ENCODE peak calls at places on chromosomes 4 and X, in seven cellular contexts. One of them, this sample, is unnamed.

GRCh38 chrX:130507015-130507414 is 105.2 kb downstream of the RBMX2 start:
- DNase-seq in stimulated activated CD4-positive, alpha-beta T cell treated with anti-CD3 and anti-CD28 coated beads, Interleukin-2, amount 100 ng/mL, for 48 hours: no peak
- DNase-seq in colonic mucosa: no peak
- DNase-seq in NB4: no peak
- DNase-seq in RCC 7860: no peak
- DNase-seq in activated T-cell treated with anti-CD3 and anti-CD28 coated beads, Interleukin-2, amount 50 U/mL, for 4 hours: no peak
- DNase-seq in M059J: no peak
- DNase-seq in this sample: no peak

GRCh38 chr4:168128601-168129000 is 36.3 kb downstream of the ANXA10 start:
- DNase-seq in NB4: no peak
- DNase-seq in M059J: no peak
- DNase-seq in colonic mucosa: no peak
- DNase-seq in stimulated activated CD4-positive, alpha-beta T cell treated with anti-CD3 and anti-CD28 coated beads, Interleukin-2, amount 100 ng/mL, for 48 hours: no peak
- DNase-seq in activated T-cell treated with anti-CD3 and anti-CD28 coated beads, Interleukin-2, amount 50 U/mL, for 4 hours: no peak
- DNase-seq in RCC 7860: no peak
- DNase-seq in this sample: no peak

GRCh38 chrX:129648514-129649267 is 6.1 kb downstream of the APLN start:
- DNase-seq in stimulated activated CD4-positive, alpha-beta T cell treated with anti-CD3 and anti-CD28 coated beads, Interleukin-2, amount 100 ng/mL, for 48 hours: no peak
- DNase-seq in RCC 7860: no peak
- DNase-seq in colonic mucosa: no peak
- DNase-seq in M059J: no peak
- DNase-seq in activated T-cell treated with anti-CD3 and anti-CD28 coated beads, Interleukin-2, amount 50 U/mL, for 4 hours: no peak
- DNase-seq in NB4: no peak
- DNase-seq in this sample: no peak

GRCh38 chr4:7160439-7160838 is 31.9 kb upstream of the SORCS2 start:
- DNase-seq in RCC 7860: no peak
- DNase-seq in colonic mucosa: peak; percentile 18
- DNase-seq in activated T-cell treated with anti-CD3 and anti-CD28 coated beads, Interleukin-2, amount 50 U/mL, for 4 hours: no peak
- DNase-seq in M059J: no peak
- DNase-seq in NB4: no peak
- DNase-seq in stimulated activated CD4-positive, alpha-beta T cell treated with anti-CD3 and anti-CD28 coated beads, Interleukin-2, amount 100 ng/mL, for 48 hours: no peak
- DNase-seq in this sample: no peak

GRCh38 chr4:826508-827208 is 729 bp upstream of the CPLX1 start:
- DNase-seq in activated T-cell treated with anti-CD3 and anti-CD28 coated beads, Interleukin-2, amount 50 U/mL, for 4 hours: no peak
- DNase-seq in stimulated activated CD4-positive, alpha-beta T cell treated with anti-CD3 and anti-CD28 coated beads, Interleukin-2, amount 100 ng/mL, for 48 hours: no peak
- DNase-seq in NB4: no peak
- DNase-seq in RCC 7860: no peak
- DNase-seq in colonic mucosa: no peak
- DNase-seq in M059J: no peak
- DNase-seq in this sample: no peak

GRCh38 chr4:33649015-33649414 is 2595.3 kb downstream of the ARAP2 start:
- DNase-seq in colonic mucosa: no peak
- DNase-seq in M059J: peak; percentile 39
- DNase-seq in stimulated activated CD4-positive, alpha-beta T cell treated with anti-CD3 and anti-CD28 coated beads, Interleukin-2, amount 100 ng/mL, for 48 hours: no peak
- DNase-seq in activated T-cell treated with anti-CD3 and anti-CD28 coated beads, Interleukin-2, amount 50 U/mL, for 4 hours: no peak
- DNase-seq in NB4: peak; percentile 28
- DNase-seq in RCC 7860: no peak
- DNase-seq in this sample: no peak

GRCh38 chr4:176538217-176538925 is 218.6 kb downstream of the SPCS3 start:
- DNase-seq in activated T-cell treated with anti-CD3 and anti-CD28 coated beads, Interleukin-2, amount 50 U/mL, for 4 hours: no peak
- DNase-seq in M059J: peak; percentile 90
- DNase-seq in RCC 7860: peak; percentile 84
- DNase-seq in NB4: no peak
- DNase-seq in colonic mucosa: no peak
- DNase-seq in stimulated activated CD4-positive, alpha-beta T cell treated with anti-CD3 and anti-CD28 coated beads, Interleukin-2, amount 100 ng/mL, for 48 hours: no peak
- DNase-seq in this sample: no peak

GRCh38 chr4:121256346-121256745 is 92.2 kb upstream of the TNIP3 start:
- DNase-seq in activated T-cell treated with anti-CD3 and anti-CD28 coated beads, Interleukin-2, amount 50 U/mL, for 4 hours: peak; percentile 49
- DNase-seq in stimulated activated CD4-positive, alpha-beta T cell treated with anti-CD3 and anti-CD28 coated beads, Interleukin-2, amount 100 ng/mL, for 48 hours: peak; percentile 21
- DNase-seq in M059J: peak; percentile 79
- DNase-seq in RCC 7860: peak; percentile 37
- DNase-seq in NB4: peak; percentile 88
- DNase-seq in colonic mucosa: no peak
- DNase-seq in this sample: peak; percentile 45

GRCh38 chr4:92825785-92826184 is 522.0 kb downstream of the GRID2 start:
- DNase-seq in stimulated activated CD4-positive, alpha-beta T cell treated with anti-CD3 and anti-CD28 coated beads, Interleukin-2, amount 100 ng/mL, for 48 hours: no peak
- DNase-seq in colonic mucosa: no peak
- DNase-seq in NB4: no peak
- DNase-seq in M059J: no peak
- DNase-seq in RCC 7860: no peak
- DNase-seq in activated T-cell treated with anti-CD3 and anti-CD28 coated beads, Interleukin-2, amount 50 U/mL, for 4 hours: no peak
- DNase-seq in this sample: no peak

GRCh38 chr4:55181606-55182005 is 56.2 kb upstream of the KDR start:
- DNase-seq in NB4: no peak
- DNase-seq in stimulated activated CD4-positive, alpha-beta T cell treated with anti-CD3 and anti-CD28 coated beads, Interleukin-2, amount 100 ng/mL, for 48 hours: no peak
- DNase-seq in activated T-cell treated with anti-CD3 and anti-CD28 coated beads, Interleukin-2, amount 50 U/mL, for 4 hours: no peak
- DNase-seq in M059J: peak; percentile 59
- DNase-seq in colonic mucosa: no peak
- DNase-seq in RCC 7860: peak; percentile 20
- DNase-seq in this sample: no peak

GRCh38 chrX:28408017-28408723 is 179.1 kb upstream of the IL1RAPL1 start:
- DNase-seq in colonic mucosa: no peak
- DNase-seq in stimulated activated CD4-positive, alpha-beta T cell treated with anti-CD3 and anti-CD28 coated beads, Interleukin-2, amount 100 ng/mL, for 48 hours: no peak
- DNase-seq in activated T-cell treated with anti-CD3 and anti-CD28 coated beads, Interleukin-2, amount 50 U/mL, for 4 hours: no peak
- DNase-seq in M059J: no peak
- DNase-seq in RCC 7860: no peak
- DNase-seq in NB4: no peak
- DNase-seq in this sample: no peak

GRCh38 chrX:39678914-39679313 is 418.8 kb downstream of the BCOR start:
- DNase-seq in stimulated activated CD4-positive, alpha-beta T cell treated with anti-CD3 and anti-CD28 coated beads, Interleukin-2, amount 100 ng/mL, for 48 hours: no peak
- DNase-seq in NB4: no peak
- DNase-seq in colonic mucosa: no peak
- DNase-seq in M059J: no peak
- DNase-seq in RCC 7860: no peak
- DNase-seq in activated T-cell treated with anti-CD3 and anti-CD28 coated beads, Interleukin-2, amount 50 U/mL, for 4 hours: no peak
- DNase-seq in this sample: no peak